ENCODE peak calls at places on chromosomes 5 and 9, in four cellular contexts. One of them, this sample, is unnamed.

GRCh38 chr5:52786937-52787599 is 648 bp upstream of the ITGA1 start:
- DNase-seq in B cell: peak; percentile 34
- DNase-seq in endodermal cell: peak; percentile 69
- DNase-seq in HFFc6: no peak
- DNase-seq in this sample: no peak

GRCh38 chr9:81372628-81373191 is 316.6 kb downstream of the TLE1 start:
- DNase-seq in HFFc6: no peak
- DNase-seq in B cell: no peak
- DNase-seq in endodermal cell: no peak
- DNase-seq in this sample: no peak

GRCh38 chr5:170145462-170145861 is 39.8 kb downstream of the FOXI1 start:
- DNase-seq in B cell: no peak
- DNase-seq in endodermal cell: peak; percentile 31
- DNase-seq in HFFc6: no peak
- DNase-seq in this sample: no peak

GRCh38 chr9:132008871-132009812 is 70.5 kb downstream of the MED27 start:
- DNase-seq in endodermal cell: no peak
- DNase-seq in HFFc6: no peak
- DNase-seq in B cell: no peak
- DNase-seq in this sample: no peak

GRCh38 chr9:86891886-86892437 is 55.3 kb downstream of the GAS1 start:
- DNase-seq in HFFc6: no peak
- DNase-seq in endodermal cell: no peak
- DNase-seq in B cell: no peak
- DNase-seq in this sample: no peak

GRCh38 chr5:180613789-180614188 is 22.5 kb upstream of the SCGB3A1 start:
- DNase-seq in HFFc6: no peak
- DNase-seq in endodermal cell: no peak
- DNase-seq in B cell: no peak
- DNase-seq in this sample: no peak

GRCh38 chr9:105656131-105656921 is 5.9 kb upstream of the TAL2 start:
- DNase-seq in endodermal cell: peak; percentile 71
- DNase-seq in HFFc6: no peak
- DNase-seq in B cell: peak; percentile 51
- DNase-seq in this sample: no peak

GRCh38 chr5:167014657-167015056 is 1276.8 kb upstream of the WWC1 start:
- DNase-seq in HFFc6: no peak
- DNase-seq in endodermal cell: no peak
- DNase-seq in B cell: no peak
- DNase-seq in this sample: no peak

GRCh38 chr5:50580506-50580905 is 85.9 kb upstream of the PARP8 start:
- DNase-seq in HFFc6: no peak
- DNase-seq in endodermal cell: no peak
- DNase-seq in B cell: no peak
- DNase-seq in this sample: no peak

GRCh38 chr9:120663380-120663779 is 50.9 kb downstream of the MEGF9 start:
- DNase-seq in HFFc6: no peak
- DNase-seq in endodermal cell: no peak
- DNase-seq in B cell: no peak
- DNase-seq in this sample: no peak

GRCh38 chr5:101678494-101679193 is 617.4 kb downstream of the SLCO4C1 start:
- DNase-seq in B cell: peak; percentile 35
- DNase-seq in HFFc6: peak; percentile 17
- DNase-seq in endodermal cell: peak; percentile 93
- DNase-seq in this sample: peak; percentile 60

GRCh38 chr5:124456244-124456643 is 290.2 kb downstream of the ZNF608 start:
- DNase-seq in B cell: no peak
- DNase-seq in endodermal cell: no peak
- DNase-seq in HFFc6: no peak
- DNase-seq in this sample: no peak

GRCh38 chr5:55903121-55903701 is 52.1 kb downstream of the IL31RA start:
- DNase-seq in endodermal cell: no peak
- DNase-seq in B cell: peak; percentile 66
- DNase-seq in HFFc6: no peak
- DNase-seq in this sample: no peak

GRCh38 chr9:127448112-127448805 is 2.9 kb downstream of the RPL12 start:
- DNase-seq in HFFc6: no peak
- DNase-seq in B cell: no peak
- DNase-seq in endodermal cell: no peak
- DNase-seq in this sample: no peak

GRCh38 chr5:77663081-77663863 is 24.8 kb upstream of the OTP start:
- DNase-seq in B cell: no peak
- DNase-seq in HFFc6: no peak
- DNase-seq in endodermal cell: no peak
- DNase-seq in this sample: no peak

GRCh38 chr9:103183569-103184191 is 188.5 kb downstream of the CYLC2 start:
- DNase-seq in B cell: no peak
- DNase-seq in endodermal cell: no peak
- DNase-seq in HFFc6: no peak
- DNase-seq in this sample: no peak

GRCh38 chr5:138895918-138896317 is 20.8 kb upstream of the LRRTM2 start:
- DNase-seq in endodermal cell: no peak
- DNase-seq in B cell: no peak
- DNase-seq in HFFc6: no peak
- DNase-seq in this sample: no peak

GRCh38 chr5:126972062-126972895 is 58.1 kb downstream of the MARCHF3 start:
- DNase-seq in endodermal cell: no peak
- DNase-seq in HFFc6: no peak
- DNase-seq in B cell: peak; percentile 79
- DNase-seq in this sample: no peak

GRCh38 chr5:91296691-91297143 is 86.4 kb downstream of the ARRDC3 start:
- DNase-seq in endodermal cell: no peak
- DNase-seq in HFFc6: no peak
- DNase-seq in B cell: no peak
- DNase-seq in this sample: peak; percentile 68

GRCh38 chr9:2819165-2819564 is 24.7 kb downstream of the PUM3 start:
- DNase-seq in HFFc6: no peak
- DNase-seq in endodermal cell: no peak
- DNase-seq in B cell: no peak
- DNase-seq in this sample: no peak

GRCh38 chr9:6733243-6733642 is 24.5 kb upstream of the KDM4C start:
- DNase-seq in HFFc6: no peak
- DNase-seq in endodermal cell: no peak
- DNase-seq in B cell: no peak
- DNase-seq in this sample: no peak

GRCh38 chr5:123449424-123449823 is 26.2 kb upstream of the CEP120 start:
- DNase-seq in B cell: no peak
- DNase-seq in endodermal cell: no peak
- DNase-seq in HFFc6: no peak
- DNase-seq in this sample: no peak

GRCh38 chr9:7439355-7439978 is 360.1 kb downstream of the DMAC1 start:
- DNase-seq in B cell: no peak
- DNase-seq in endodermal cell: no peak
- DNase-seq in HFFc6: no peak
- DNase-seq in this sample: peak; percentile 50

GRCh38 chr5:167771565-167771964 is 519.9 kb upstream of the WWC1 start:
- DNase-seq in HFFc6: no peak
- DNase-seq in endodermal cell: no peak
- DNase-seq in B cell: no peak
- DNase-seq in this sample: no peak

GRCh38 chr9:116098476-116098875 is 55.1 kb upstream of the PAPPA start:
- DNase-seq in B cell: no peak
- DNase-seq in HFFc6: no peak
- DNase-seq in endodermal cell: no peak
- DNase-seq in this sample: no peak

GRCh38 chr5:3512291-3512690 is 83.3 kb upstream of the IRX1 start:
- DNase-seq in endodermal cell: no peak
- DNase-seq in B cell: no peak
- DNase-seq in HFFc6: no peak
- DNase-seq in this sample: no peak

GRCh38 chr5:78320461-78320860 is 26.0 kb upstream of the AP3B1 start:
- DNase-seq in endodermal cell: no peak
- DNase-seq in HFFc6: peak; percentile 27
- DNase-seq in B cell: peak; percentile 18
- DNase-seq in this sample: peak; percentile 9

GRCh38 chr5:57036621-57037160 is 84.8 kb upstream of the MIER3 start:
- DNase-seq in HFFc6: no peak
- DNase-seq in endodermal cell: no peak
- DNase-seq in B cell: no peak
- DNase-seq in this sample: no peak

GRCh38 chr5:158135682-158136176 is 276.8 kb upstream of the CLINT1 start:
- DNase-seq in endodermal cell: peak; percentile 93
- DNase-seq in HFFc6: no peak
- DNase-seq in B cell: no peak
- DNase-seq in this sample: no peak

GRCh38 chr9:111851536-111851935 is 45.1 kb upstream of the UGCG start:
- DNase-seq in endodermal cell: no peak
- DNase-seq in HFFc6: no peak
- DNase-seq in B cell: no peak
- DNase-seq in this sample: no peak
- TF ChIP-seq CTCF in endodermal cell: no peak
- TF ChIP-seq CTCF in HFFc6: no peak
- TF ChIP-seq CTCF in B cell: no peak
- TF ChIP-seq CTCF in this sample: no peak

GRCh38 chr5:177306674-177307543 is 3.3 kb downstream of the PRELID1 start:
- DNase-seq in B cell: no peak
- DNase-seq in HFFc6: no peak
- DNase-seq in endodermal cell: peak; percentile 74
- DNase-seq in this sample: no peak
- TF ChIP-seq CTCF in B cell: no peak
- TF ChIP-seq CTCF in HFFc6: peak; percentile 26
- TF ChIP-seq CTCF in endodermal cell: peak; percentile 44
- TF ChIP-seq CTCF in this sample: no peak

DNA sequence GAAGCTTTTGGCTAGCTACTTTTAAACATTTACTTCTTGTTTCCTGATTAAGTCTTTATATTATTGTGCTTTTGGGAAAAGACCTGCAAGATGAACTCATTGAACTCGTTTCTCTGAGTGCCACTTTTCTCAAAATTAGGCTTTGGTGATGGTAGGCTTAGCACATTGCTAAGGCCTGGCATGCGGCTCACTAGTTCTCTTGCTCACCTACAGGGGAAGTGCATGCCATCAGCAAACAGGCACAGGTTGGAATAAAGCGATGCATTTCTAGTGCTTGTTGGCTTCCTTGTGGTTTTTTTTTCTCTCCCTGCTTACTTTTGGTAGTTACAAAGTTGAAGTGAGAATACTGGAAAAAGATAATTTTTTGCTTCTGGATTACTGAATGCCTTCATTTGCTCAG is 41.4 kb downstream of the TLE4 start:
- DNase-seq in B cell: no peak
- DNase-seq in endodermal cell: no peak
- DNase-seq in HFFc6: no peak
- DNase-seq in this sample: no peak
- TF ChIP-seq CTCF in B cell: no peak
- TF ChIP-seq CTCF in endodermal cell: peak; percentile 71
- TF ChIP-seq CTCF in HFFc6: no peak
- TF ChIP-seq CTCF in this sample: no peak

GRCh38 chr5:115374057-115374775 is 77.8 kb upstream of the CCDC112 start:
- DNase-seq in endodermal cell: no peak
- DNase-seq in HFFc6: no peak
- DNase-seq in B cell: no peak
- DNase-seq in this sample: no peak
- TF ChIP-seq CTCF in endodermal cell: peak; percentile 55
- TF ChIP-seq CTCF in HFFc6: no peak
- TF ChIP-seq CTCF in B cell: no peak
- TF ChIP-seq CTCF in this sample: no peak

GRCh38 chr5:95554647-95555548 is at the start of the genes ARSK and SKIC3:
- DNase-seq in endodermal cell: peak; percentile 97
- DNase-seq in B cell: peak; percentile 96
- DNase-seq in HFFc6: peak; percentile 100
- DNase-seq in this sample: peak; percentile 100
- TF ChIP-seq CTCF in endodermal cell: peak; percentile 62
- TF ChIP-seq CTCF in B cell: peak; percentile 29
- TF ChIP-seq CTCF in HFFc6: peak; percentile 64
- TF ChIP-seq CTCF in this sample: peak; percentile 60